ENCODE peak calls at places on chromosomes 16 and 17, in nine cellular contexts. K is breast epithelium, O is AG04449, M is AG04450, Q is fibroblast of pulmonary artery, S is heart left ventricle, T is RWPE2, H is heart right ventricle, W is HFF-Myc. A is an unnamed sample.

GRCh38 chr16:73071131-73071940 is 23.4 kb upstream of the ZFHX3 start:
- DNase-seq in K (no peak), O (no peak), M (no peak), Q (peak; percentile 57), S (peak; percentile 68), T (no peak), H (no peak), W (no peak), A (no peak)

GRCh38 chr16:12531937-12532336 is 271.8 kb downstream of the CPPED1 start:
- DNase-seq in K (no peak), O (no peak), M (no peak), Q (no peak), S (no peak), T (no peak), H (no peak), W (no peak), A (no peak)

GRCh38 chr17:18226284-18226945 is 980 bp downstream of the LLGL1 start:
- DNase-seq in K (no peak), O (no peak), M (no peak), Q (no peak), S (no peak), T (no peak), H (no peak), W (no peak), A (no peak)

GRCh38 chr17:8072727-8073461 is 14.6 kb downstream of the ALOX12B start:
- DNase-seq in K (no peak), O (no peak), M (no peak), Q (no peak), S (no peak), T (no peak), H (no peak), W (no peak), A (no peak)

GRCh38 chr17:20965492-20965891 is 77.3 kb downstream of the USP22 start:
- DNase-seq in K (no peak), O (no peak), M (no peak), Q (no peak), S (no peak), T (no peak), H (no peak), W (no peak), A (no peak)

GRCh38 chr17:65005858-65006257 is 50.7 kb downstream of the GNA13 start:
- DNase-seq in K (no peak), O (no peak), M (no peak), Q (no peak), S (no peak), T (no peak), H (no peak), W (no peak), A (no peak)

GRCh38 chr16:3637371-3637923 is 17.0 kb upstream of the DNASE1 start:
- DNase-seq in K (no peak), O (no peak), M (no peak), Q (peak; percentile 36), S (no peak), T (no peak), H (no peak), W (no peak), A (no peak)

GRCh38 chr16:53754938-53755910 is 51.3 kb downstream of the FTO start:
- DNase-seq in K (no peak), O (no peak), M (no peak), Q (peak; percentile 71), S (no peak), T (no peak), H (no peak), W (no peak), A (peak; percentile 40)

GRCh38 chr16:53073053-53073452 is 18.3 kb downstream of the CHD9 start:
- DNase-seq in K (no peak), O (no peak), M (no peak), Q (no peak), S (no peak), T (no peak), H (no peak), W (no peak), A (no peak)

GRCh38 chr16:84649511-84649861 is 1.2 kb downstream of the KLHL36 start:
- DNase-seq in K (no peak), O (no peak), M (no peak), Q (no peak), S (no peak), T (no peak), H (no peak), W (no peak), A (no peak)
- TF ChIP-seq CTCF in K (no peak), O (no peak), M (no peak), Q (no peak), S (no peak), T (no peak), H (no peak), W (no peak), A (no peak)

GRCh38 chr16:89051521-89052166 is 42.0 kb upstream of the ACSF3 start:
- DNase-seq in K (no peak), O (no peak), M (no peak), Q (no peak), S (no peak), T (peak; percentile 73), H (no peak), W (no peak), A (no peak)
- H3K4me3 ChIP-seq in K (peak overlapping the region; percentile 68), O (no peak overlapping the region), M (no peak overlapping the region), Q (no peak overlapping the region), S (no peak overlapping the region), T (peak overlapping the region; percentile 45), H (no peak overlapping the region), W (no peak overlapping the region), A (no peak overlapping the region)

GRCh38 chr17:16352303-16352837 is 899 bp downstream of the CENPV start:
- DNase-seq in K (no peak), O (no peak), M (no peak), Q (peak; percentile 25), S (no peak), T (no peak), H (no peak), W (no peak), A (no peak)

GRCh38 chr17:16353702-16354174 is 469 bp upstream of the CENPV start:
- DNase-seq in K (no peak), O (no peak), M (no peak), Q (no peak), S (no peak), T (no peak), H (no peak), W (no peak), A (no peak)

GRCh38 chr17:16351831-16352230 is 1.4 kb downstream of the CENPV start:
- DNase-seq in K (no peak), O (peak; percentile 24), M (no peak), Q (peak; percentile 53), S (no peak), T (no peak), H (no peak), W (no peak), A (no peak)

GRCh38 chr17:16354585-16354984 is 1.3 kb upstream of the CENPV start:
- DNase-seq in K (no peak), O (no peak), M (no peak), Q (no peak), S (no peak), T (no peak), H (no peak), W (no peak), A (no peak)

DNA sequence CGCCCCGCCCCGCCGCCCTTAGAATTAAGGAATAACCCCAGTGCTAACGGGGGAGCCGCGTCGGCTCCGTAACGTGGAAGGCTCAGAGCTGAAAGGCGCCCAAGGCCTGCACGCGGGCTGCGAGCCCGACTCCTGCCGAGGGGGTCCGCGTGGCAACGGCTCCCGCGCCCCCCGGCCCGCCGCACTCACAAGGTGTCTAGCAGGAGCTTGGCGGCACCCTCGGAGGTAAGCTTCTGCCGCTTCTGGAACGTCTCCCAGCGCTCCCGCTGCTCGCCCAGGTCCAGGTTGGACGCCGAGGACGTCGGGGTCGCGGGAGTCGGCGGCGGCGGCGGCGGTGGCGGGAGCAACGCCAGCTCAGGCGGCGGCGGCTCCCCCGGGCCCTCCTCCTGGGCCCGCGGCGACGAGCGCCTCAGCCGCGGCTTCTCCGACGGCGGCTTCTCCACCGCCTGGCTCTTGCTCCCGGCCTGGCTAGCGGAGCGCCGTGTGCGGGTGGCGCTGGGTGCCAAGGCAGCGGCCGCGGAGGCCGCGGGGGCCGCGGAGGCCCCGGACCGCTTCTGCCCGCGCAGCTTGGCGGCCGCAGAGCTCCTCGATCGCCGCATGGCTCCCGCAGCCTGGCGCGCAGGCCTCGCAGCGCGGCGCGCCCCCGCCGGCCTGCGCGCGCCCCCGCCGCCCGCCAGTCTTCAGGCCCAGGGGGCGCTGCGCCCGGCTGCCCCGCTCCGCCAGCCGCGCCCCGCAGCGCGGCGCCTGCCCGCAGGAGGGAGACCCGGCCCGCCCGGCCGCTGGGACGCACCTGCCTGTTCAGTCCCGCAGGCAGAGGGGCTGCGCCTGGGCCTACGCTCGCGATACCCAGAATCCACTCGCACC is at the start of gene CENPV:
- DNase-seq in K (no peak), O (no peak), M (no peak), Q (peak; percentile 29), S (peak; percentile 20), T (peak; percentile 59), H (no peak), W (no peak), A (no peak)
- TF ChIP-seq CTCF in K (no peak), O (no peak), M (peak; percentile 7), Q (no peak), S (no peak), T (peak; percentile 78), H (peak; percentile 14), W (no peak), A (no peak)

GRCh38 chr16:23120562-23120961 is 28.7 kb downstream of the USP31 start:
- DNase-seq in K (no peak), O (no peak), M (no peak), Q (no peak), S (no peak), T (no peak), H (no peak), W (no peak), A (no peak)
- H3K4me3 ChIP-seq in K (no peak overlapping the region), O (no peak overlapping the region), M (no peak overlapping the region), Q (no peak overlapping the region), S (no peak overlapping the region), T (no peak overlapping the region), H (no peak overlapping the region), W (no peak overlapping the region), A (no peak overlapping the region)

GRCh38 chr16:74107795-74108610 is 188.6 kb upstream of the PSMD7 start:
- DNase-seq in K (no peak), O (no peak), M (no peak), Q (peak; percentile 7), S (peak; percentile 10), T (no peak), H (peak; percentile 13), W (peak; percentile 35), A (no peak)
- TF ChIP-seq CTCF in K (no peak), O (peak; percentile 17), M (peak; percentile 44), Q (peak; percentile 41), S (peak; percentile 48), T (peak; percentile 55), H (peak; percentile 40), W (peak; percentile 84), A (peak; percentile 50)